ENCODE peak calls at places on chromosomes 6 and 20, in seven cellular contexts. S is IMR-90, P is endodermal cell, K is uterus, J is upper lobe of left lung, D is tibial nerve, Y is HL-60. U is an unnamed sample. For H3K27me3, the result is how much of the 10 kb centered on the place peaks cover.

GRCh38 chr6:55659304-55659703 is 80.3 kb upstream of the HMGCLL1 start:
- DNase-seq in S (no peak), P (no peak), K (no peak), J (no peak), D (no peak), Y (no peak), U (no peak)

GRCh38 chr6:168737481-168737880 is 296.5 kb downstream of the SMOC2 start:
- DNase-seq in S (no peak), P (no peak), K (no peak), J (no peak), D (no peak), Y (no peak), U (no peak)

GRCh38 chr6:31572041-31572911 is at the start of gene LTA:
- DNase-seq in S (no peak), P (no peak), K (no peak), J (no peak), D (no peak), Y (no peak), U (no peak)

GRCh38 chr6:117448011-117448410 is 22.3 kb upstream of the ROS1 start:
- DNase-seq in S (no peak), P (peak), K (no peak), J (no peak), D (no peak), Y (no peak), U (no peak)

GRCh38 chr20:21184810-21185209 is 58.9 kb downstream of the KIZ start:
- DNase-seq in S (peak), P (no peak), K (peak), J (peak), D (no peak), Y (no peak), U (no peak)

GRCh38 chr20:1721687-1722512 is 64.3 kb upstream of the SIRPG start:
- DNase-seq in S (no peak), P (peak), K (no peak), J (no peak), D (no peak), Y (no peak), U (no peak)

GRCh38 chr6:111207141-111207858 is 120.0 kb downstream of the SLC16A10 start:
- DNase-seq in S (peak), P (no peak), K (no peak), J (no peak), D (no peak), Y (no peak), U (no peak)

GRCh38 chr20:53338716-53339115 is 254.9 kb downstream of the ZNF217 start:
- DNase-seq in S (no peak), P (no peak), K (no peak), J (no peak), D (no peak), Y (no peak), U (no peak)

GRCh38 chr20:44361021-44361420 is 5.5 kb downstream of the HNF4A start:
- DNase-seq in S (no peak), P (no peak), K (no peak), J (no peak), D (no peak), Y (no peak), U (no peak)

GRCh38 chr6:46381057-46381456 is 110.2 kb downstream of the RCAN2 start:
- DNase-seq in S (no peak), P (no peak), K (no peak), J (no peak), D (no peak), Y (no peak), U (no peak)

GRCh38 chr6:75458895-75459294 is 34.7 kb downstream of the FILIP1 start:
- DNase-seq in S (peak), P (no peak), K (no peak), J (no peak), D (no peak), Y (no peak), U (no peak)

GRCh38 chr20:32252189-32252588 is 25.3 kb upstream of the KIF3B start:
- DNase-seq in S (no peak), P (no peak), K (no peak), J (no peak), D (no peak), Y (no peak), U (no peak)

GRCh38 chr6:107318100-107318736 is 141.1 kb downstream of the PDSS2 start:
- DNase-seq in S (peak), P (peak), K (peak), J (peak), D (no peak), Y (peak), U (no peak)

GRCh38 chr6:52304917-52305316 is 20.4 kb upstream of the MCM3 start:
- DNase-seq in S (peak), P (no peak), K (no peak), J (no peak), D (no peak), Y (no peak), U (no peak)
- H3K4me3 ChIP-seq in S (no peak), P (no peak), K (no peak), J (no peak), D (peak), Y (no peak), U (no peak)

GRCh38 chr6:12749531-12750379 is 33.2 kb downstream of the PHACTR1 start:
- DNase-seq in S (no peak), P (peak), K (no peak), J (no peak), D (no peak), Y (no peak), U (no peak)

GRCh38 chr6:12751694-12752304 is 35.2 kb downstream of the PHACTR1 start:
- DNase-seq in S (peak), P (peak), K (no peak), J (no peak), D (no peak), Y (peak), U (no peak)

GRCh38 chr6:12750416-12750815 is 33.8 kb downstream of the PHACTR1 start:
- DNase-seq in S (no peak), P (no peak), K (no peak), J (no peak), D (no peak), Y (no peak), U (no peak)

GRCh38 chr6:12748815-12749521 is 32.4 kb downstream of the PHACTR1 start:
- DNase-seq in S (no peak), P (peak), K (no peak), J (no peak), D (no peak), Y (no peak), U (no peak)

DNA sequence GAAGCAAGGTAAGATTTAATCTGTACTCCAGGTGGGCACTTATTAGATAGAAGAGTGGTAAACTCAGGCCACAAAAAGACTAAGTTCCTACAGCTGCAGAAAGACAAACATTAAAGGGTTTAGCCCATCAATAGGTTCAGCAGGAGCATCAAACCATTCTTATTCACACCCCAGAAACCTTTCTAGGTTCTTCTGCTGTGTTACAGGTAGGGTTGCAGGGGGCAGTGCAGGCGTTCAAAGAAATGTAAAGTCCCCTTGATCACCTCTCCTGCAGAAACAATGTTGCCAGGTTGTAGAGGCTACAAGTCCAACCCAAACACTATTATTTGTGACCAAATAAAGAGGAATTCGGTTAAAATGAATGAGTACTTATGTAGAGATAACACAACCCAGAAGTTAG is 31.8 kb downstream of the PHACTR1 start:
- DNase-seq in S (no peak), P (no peak), K (no peak), J (no peak), D (no peak), Y (no peak), U (no peak)
- H3K27me3 ChIP-seq in S (under half), P (under half), K (under half), J (under half), D (under half), Y (under half), U (under half)

DNA sequence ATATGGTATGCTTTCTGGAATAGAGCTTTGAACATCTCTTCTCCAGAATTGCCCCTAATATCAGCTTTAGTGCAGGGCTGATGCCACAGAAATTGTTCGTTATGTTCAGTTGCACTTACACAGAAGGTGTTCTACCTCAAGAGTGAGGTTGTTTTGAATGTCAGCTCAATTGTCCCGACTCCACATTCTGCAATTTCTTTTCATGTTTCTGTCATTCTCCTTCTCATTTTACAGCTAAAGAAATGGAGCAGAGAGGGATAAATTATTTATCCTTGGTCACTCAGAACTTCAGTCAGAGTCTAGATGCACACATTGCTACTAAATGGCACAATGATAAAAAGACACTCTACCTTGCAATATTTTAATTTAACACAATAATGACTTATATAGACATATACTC is 137.0 kb upstream of the CCN2 start:
- DNase-seq in S (no peak), P (no peak), K (no peak), J (no peak), D (no peak), Y (no peak), U (no peak)
- H3K27ac ChIP-seq in S (peak), P (no peak), K (no peak), J (no peak), D (no peak), Y (no peak), U (no peak)

GRCh38 chr6:135722182-135722581 is 129.3 kb upstream of the PDE7B start:
- DNase-seq in S (peak), P (no peak), K (no peak), J (no peak), D (no peak), Y (no peak), U (no peak)
- H3K4me3 ChIP-seq in S (no peak), P (no peak), K (no peak), J (no peak), D (no peak), Y (no peak), U (no peak)